ENCODE peak calls at places on chromosome 1, in nine cellular contexts. X is amygdala; Q is lung microvascular endothelial cell; T is Calu3; Y is GM04503; W is caudate nucleus; S is CD8-positive, alpha-beta memory T cell; K is SJSA1; Z is NCI-H1092 treated with DMSO at 0.1 percent for 48 hours. A is an unnamed sample.

GRCh38 chr1:168121314-168122029 is 15.3 kb downstream of the GPR161 start:
- DNase-seq in X (no peak), Q (no peak), T (no peak), Y (peak), W (no peak), S (no peak), K (no peak), Z (no peak), A (no peak)

GRCh38 chr1:35300376-35300775 is 31.9 kb downstream of the ZMYM4 start:
- DNase-seq in X (no peak), Q (no peak), T (no peak), Y (no peak), W (no peak), S (no peak), K (no peak), Z (no peak), A (no peak)

GRCh38 chr1:10816743-10817369 is 20.4 kb upstream of the CASZ1 start:
- DNase-seq in X (no peak), Q (no peak), T (no peak), Y (no peak), W (no peak), S (no peak), K (no peak), Z (no peak), A (no peak)

GRCh38 chr1:228493141-228494043 is 6.2 kb downstream of the RNF187 start:
- DNase-seq in X (no peak), Q (no peak), T (no peak), Y (no peak), W (no peak), S (no peak), K (no peak), Z (no peak), A (no peak)

GRCh38 chr1:99784143-99784542 is 17.7 kb upstream of the FRRS1 start:
- DNase-seq in X (no peak), Q (no peak), T (no peak), Y (no peak), W (no peak), S (no peak), K (no peak), Z (no peak), A (peak)

GRCh38 chr1:230493264-230493663 is 67.1 kb upstream of the PGBD5 start:
- DNase-seq in X (no peak), Q (no peak), T (no peak), Y (no peak), W (no peak), S (no peak), K (no peak), Z (no peak), A (no peak)

GRCh38 chr1:118219438-118219837 is 34.4 kb upstream of the SPAG17 start:
- DNase-seq in X (no peak), Q (no peak), T (no peak), Y (no peak), W (no peak), S (no peak), K (no peak), Z (no peak), A (no peak)

GRCh38 chr1:55155522-55155921 is 59.6 kb downstream of the USP24 start:
- DNase-seq in X (peak), Q (peak), T (no peak), Y (no peak), W (peak), S (no peak), K (no peak), Z (peak), A (peak)

GRCh38 chr1:56105397-56105796 is 474.0 kb downstream of the PLPP3 start:
- DNase-seq in X (no peak), Q (no peak), T (no peak), Y (no peak), W (no peak), S (no peak), K (no peak), Z (no peak), A (no peak)

GRCh38 chr1:24898152-24898908 is 31.7 kb downstream of the RUNX3 start:
- DNase-seq in X (no peak), Q (peak), T (peak), Y (no peak), W (peak), S (no peak), K (peak), Z (no peak), A (peak)

A was measured in SJCRH30.